ENCODE peak calls at places on chromosomes 4 and X, in six cellular contexts. Y is H1, M is IMR-90, J is trophoblast cell, R is neuronal stem cell, A is mesendoderm. F is an unnamed sample.

GRCh38 chr4:24915121-24915922 is 2.5 kb upstream of the CCDC149 start:
- DNase-seq in Y (no peak), M (no peak), J (no peak), R (no peak), A (peak), F (no peak)

GRCh38 chrX:87468941-87469340 is 48.7 kb upstream of the KLHL4 start:
- DNase-seq in Y (no peak), M (no peak), J (no peak), R (no peak), A (no peak), F (no peak)

GRCh38 chr4:163587867-163588266 is 93.4 kb downstream of the TMA16 start:
- DNase-seq in Y (no peak), M (no peak), J (no peak), R (no peak), A (peak), F (no peak)

GRCh38 chr4:32472918-32473317 is 1752.7 kb downstream of the PCDH7 start:
- DNase-seq in Y (no peak), M (no peak), J (no peak), R (no peak), A (peak), F (no peak)

GRCh38 chr4:46586566-46586965 is 196.6 kb upstream of the GABRA2 start:
- DNase-seq in Y (peak), M (no peak), J (no peak), R (no peak), A (peak), F (no peak)

GRCh38 chr4:109424093-109424818 is 9.4 kb upstream of the SEC24B start:
- DNase-seq in Y (no peak), M (no peak), J (no peak), R (no peak), A (no peak), F (no peak)

GRCh38 chr4:74635074-74635473 is 159.2 kb downstream of the BTC start:
- DNase-seq in Y (no peak), M (no peak), J (no peak), R (no peak), A (no peak), F (no peak)

GRCh38 chr4:142845293-142846070 is 619 bp downstream of the INPP4B start:
- DNase-seq in Y (no peak), M (no peak), J (no peak), R (peak), A (peak), F (peak)

GRCh38 chr4:79253168-79253567 is 72.7 kb downstream of the NAA11 start:
- DNase-seq in Y (no peak), M (no peak), J (no peak), R (no peak), A (no peak), F (no peak)

GRCh38 chr4:180377741-180378140 is 1865.5 kb upstream of the TENM3 start:
- DNase-seq in Y (no peak), M (no peak), J (no peak), R (no peak), A (no peak), F (no peak)

GRCh38 chr4:76996445-76996844 is 46.9 kb downstream of the SEPTIN11 start:
- DNase-seq in Y (no peak), M (no peak), J (no peak), R (no peak), A (no peak), F (no peak)

GRCh38 chrX:126770179-126770578 is 49.4 kb upstream of the PRR32 start:
- DNase-seq in Y (no peak), M (no peak), J (no peak), R (peak), A (peak), F (no peak)

GRCh38 chr4:4866833-4867744 is 7.6 kb downstream of the MSX1 start:
- DNase-seq in Y (no peak), M (no peak), J (no peak), R (no peak), A (peak), F (peak)

GRCh38 chr4:3480528-3481112 is 17.5 kb downstream of the DOK7 start:
- DNase-seq in Y (peak), M (peak), J (peak), R (peak), A (peak), F (peak)

GRCh38 chr4:16227462-16227868 is 1.2 kb upstream of the TAPT1 start:
- DNase-seq in Y (no peak), M (peak), J (no peak), R (peak), A (peak), F (peak)

GRCh38 chr4:89363786-89364185 is 56.2 kb upstream of the GPRIN3 start:
- DNase-seq in Y (no peak), M (no peak), J (no peak), R (no peak), A (no peak), F (no peak)

GRCh38 chr4:48705609-48706008 is 74.5 kb downstream of the FRYL start:
- DNase-seq in Y (no peak), M (no peak), J (no peak), R (no peak), A (no peak), F (no peak)

GRCh38 chr4:24214796-24215195 is 324.9 kb upstream of the PPARGC1A start:
- DNase-seq in Y (no peak), M (no peak), J (no peak), R (no peak), A (no peak), F (no peak)

GRCh38 chr4:57190651-57191481 is 80.7 kb upstream of the IGFBP7 start:
- DNase-seq in Y (peak), M (peak), J (peak), R (peak), A (peak), F (peak)

GRCh38 chr4:4334798-4335520 is 44.9 kb downstream of the ZBTB49 start:
- DNase-seq in Y (peak), M (peak), J (peak), R (peak), A (peak), F (peak)

GRCh38 chr4:142035556-142035955 is 399.2 kb downstream of the IL15 start:
- DNase-seq in Y (no peak), M (peak), J (no peak), R (no peak), A (no peak), F (no peak)

GRCh38 chr4:168679397-168680176 is 182.7 kb downstream of the PALLD start:
- DNase-seq in Y (no peak), M (peak), J (no peak), R (no peak), A (no peak), F (no peak)

GRCh38 chr4:92104506-92104905 is 199.3 kb upstream of the GRID2 start:
- DNase-seq in Y (no peak), M (no peak), J (no peak), R (no peak), A (no peak), F (no peak)

GRCh38 chr4:78057135-78057599 is at the start of gene FRAS1:
- DNase-seq in Y (no peak), M (no peak), J (no peak), R (peak), A (peak), F (peak)

GRCh38 chr4:98905834-98906233 is 23.1 kb downstream of the EIF4E start:
- DNase-seq in Y (no peak), M (peak), J (no peak), R (no peak), A (no peak), F (no peak)

GRCh38 chr4:186700746-186701145 is 22.9 kb downstream of the FAT1 start:
- DNase-seq in Y (no peak), M (peak), J (no peak), R (no peak), A (no peak), F (no peak)

GRCh38 chr4:156496797-156497196 is 474.8 kb downstream of the PDGFC start:
- DNase-seq in Y (no peak), M (peak), J (no peak), R (no peak), A (no peak), F (no peak)

GRCh38 chr4:169239236-169239905 is 31.4 kb downstream of the SH3RF1 start:
- DNase-seq in Y (no peak), M (peak), J (no peak), R (no peak), A (no peak), F (no peak)

DNA sequence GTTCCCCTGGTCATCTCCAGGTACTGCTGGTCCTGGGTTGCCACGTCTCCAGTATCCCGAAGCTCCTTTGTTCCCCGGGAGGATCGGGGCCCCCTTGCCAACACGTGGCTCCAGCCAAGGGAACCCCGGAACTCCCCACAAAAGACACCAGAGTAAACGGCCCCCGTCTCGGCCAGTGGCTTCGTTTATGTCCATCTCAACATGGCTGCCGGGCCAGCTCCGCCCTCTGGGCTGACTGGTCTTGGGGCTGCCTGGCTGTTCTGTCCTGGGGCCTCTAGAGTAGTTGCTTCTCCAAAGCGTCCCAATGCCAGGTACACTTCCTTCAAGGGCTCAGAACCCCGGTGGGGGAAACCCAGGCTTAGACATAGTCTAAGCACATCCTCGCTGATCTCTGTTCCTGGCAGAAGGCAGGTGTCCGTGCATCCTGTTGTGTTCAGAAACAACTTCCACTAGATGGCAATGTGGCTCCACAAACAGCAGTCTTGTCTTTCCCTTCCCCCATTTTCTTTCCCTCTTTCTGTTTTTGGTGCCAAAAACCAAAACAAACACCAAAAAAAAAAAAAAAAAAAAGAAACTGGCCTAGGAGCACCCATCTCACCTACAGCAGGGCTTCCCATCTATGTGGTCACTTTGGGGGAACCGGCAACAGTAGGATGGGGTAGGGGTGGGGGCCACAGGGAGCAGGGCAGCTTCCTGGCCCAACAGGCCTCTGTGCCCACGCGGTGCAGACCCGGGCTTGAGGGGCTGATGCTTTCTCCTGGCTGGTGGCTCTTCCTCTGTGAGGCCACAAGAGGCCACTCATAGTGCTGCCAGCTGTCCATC is 35.3 kb downstream of the NBDY start:
- DNase-seq in Y (no peak), M (peak), J (peak), R (peak), A (peak), F (peak)
- H3K4me3 ChIP-seq in Y (no peak), M (peak), J (no peak), R (peak), A (no peak), F (no peak)

GRCh38 chrX:103376979-103377324 is 614 bp downstream of the BEX3 start:
- DNase-seq in Y (no peak), M (peak), J (no peak), R (no peak), A (peak), F (peak)
- H2BK5ac ChIP-seq in Y (peak), M (peak), J (peak), R (no peak), A (no peak), F (no peak)

GRCh38 chrX:15157624-15158023 is 112.3 kb downstream of the ASB9 start:
- DNase-seq in Y (no peak), M (no peak), J (no peak), R (no peak), A (no peak), F (no peak)
- H3K4me3 ChIP-seq in Y (no peak), M (no peak), J (no peak), R (no peak), A (no peak), F (no peak)

DNA sequence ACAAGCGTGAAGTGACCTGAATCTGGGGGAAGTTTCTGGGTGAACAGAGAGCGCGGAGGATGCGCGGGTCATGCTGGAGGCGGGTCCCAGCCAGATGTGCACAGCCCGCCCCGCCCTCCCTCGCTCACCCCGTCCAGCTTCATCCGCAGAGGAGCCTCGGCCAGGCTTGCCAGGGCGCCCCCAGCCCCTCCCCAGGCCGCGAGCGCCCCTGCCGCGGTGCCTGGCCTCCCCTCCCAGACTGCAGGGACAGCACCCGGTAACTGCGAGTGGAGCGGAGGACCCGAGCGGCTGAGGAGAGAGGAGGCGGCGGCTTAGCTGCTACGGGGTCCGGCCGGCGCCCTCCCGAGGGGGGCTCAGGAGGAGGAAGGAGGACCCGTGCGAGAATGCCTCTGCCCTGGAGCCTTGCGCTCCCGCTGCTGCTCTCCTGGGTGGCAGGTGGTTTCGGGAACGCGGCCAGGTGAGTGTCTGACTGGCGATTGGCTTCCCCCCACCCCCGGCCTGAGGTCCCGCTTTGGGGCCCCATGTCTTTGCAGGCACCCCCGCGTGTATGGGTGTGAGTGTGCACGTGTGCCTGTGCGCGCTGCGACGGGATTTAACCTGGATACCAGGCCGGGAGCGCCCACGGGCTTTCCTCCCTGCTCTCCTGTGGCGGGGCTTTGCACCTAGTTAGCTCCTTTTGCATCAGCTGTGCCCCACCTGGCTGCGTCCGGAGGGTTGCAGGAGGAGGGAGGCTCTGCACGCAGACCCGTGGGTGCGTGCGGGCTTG is at the start of gene EGFL6:
- DNase-seq in Y (no peak), M (no peak), J (no peak), R (no peak), A (peak), F (no peak)
- H2BK5ac ChIP-seq in Y (no peak), M (no peak), J (no peak), R (no peak), A (no peak), F (no peak)

GRCh38 chr4:165207016-165207430 is 338 bp upstream of the KLHL2 start:
- DNase-seq in Y (no peak), M (peak), J (no peak), R (peak), A (peak), F (no peak)

GRCh38 chr4:165208741-165209388 is 1.5 kb downstream of the KLHL2 start:
- DNase-seq in Y (no peak), M (no peak), J (no peak), R (no peak), A (no peak), F (no peak)

GRCh38 chr4:165208322-165208652 is 926 bp downstream of the KLHL2 start:
- DNase-seq in Y (no peak), M (no peak), J (no peak), R (no peak), A (no peak), F (no peak)

GRCh38 chr4:165209796-165210195 is 2.4 kb downstream of the KLHL2 start:
- DNase-seq in Y (no peak), M (no peak), J (no peak), R (no peak), A (no peak), F (no peak)

DNA sequence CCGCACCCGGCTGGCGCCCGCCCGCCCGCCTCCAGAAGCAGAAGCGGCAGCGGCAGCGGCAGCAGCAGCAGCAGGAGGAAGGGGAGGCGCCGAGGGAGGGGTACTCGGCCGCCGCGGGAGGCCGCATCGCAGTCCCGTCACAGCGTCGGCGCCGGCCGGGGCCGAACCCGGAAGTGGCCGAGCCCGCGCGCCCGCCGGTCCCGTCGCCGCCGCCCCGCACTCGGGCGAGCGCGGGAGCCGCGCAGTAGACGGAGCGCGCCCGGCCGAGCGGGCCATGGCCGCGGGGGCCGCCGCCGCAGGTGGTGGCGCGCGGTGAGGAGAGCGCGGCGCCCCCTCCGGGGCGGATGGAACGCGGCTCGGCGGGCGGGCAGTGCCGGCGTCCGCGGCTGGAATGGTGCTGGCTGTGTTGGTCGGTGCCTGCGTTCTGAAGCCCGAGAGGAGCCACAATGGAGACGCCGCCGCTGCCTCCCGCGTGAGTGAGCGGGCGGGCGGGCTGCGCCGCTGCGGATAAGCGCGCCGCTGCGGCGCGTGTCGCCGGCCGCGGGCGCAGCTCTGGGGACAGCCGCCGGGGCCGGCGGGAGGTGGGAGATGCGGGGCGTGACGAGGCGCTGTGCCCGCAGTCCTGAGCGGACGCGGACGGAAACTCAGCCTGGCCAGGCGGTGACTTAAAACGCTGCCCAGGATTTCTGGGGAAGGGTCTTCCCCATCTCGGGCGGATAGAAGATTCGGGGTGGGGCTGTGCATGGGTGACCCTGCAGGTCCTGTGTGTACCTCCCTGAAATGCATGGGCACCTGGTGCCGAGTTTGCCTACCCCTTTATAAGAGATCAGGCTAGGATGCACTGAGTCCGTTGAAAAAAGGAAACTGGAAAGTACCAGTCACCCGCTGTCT is at the start of gene KLHL2:
- DNase-seq in Y (no peak), M (peak), J (peak), R (peak), A (peak), F (peak)
- H3K4me3 ChIP-seq in Y (peak), M (peak), J (peak), R (peak), A (peak), F (peak)

DNA sequence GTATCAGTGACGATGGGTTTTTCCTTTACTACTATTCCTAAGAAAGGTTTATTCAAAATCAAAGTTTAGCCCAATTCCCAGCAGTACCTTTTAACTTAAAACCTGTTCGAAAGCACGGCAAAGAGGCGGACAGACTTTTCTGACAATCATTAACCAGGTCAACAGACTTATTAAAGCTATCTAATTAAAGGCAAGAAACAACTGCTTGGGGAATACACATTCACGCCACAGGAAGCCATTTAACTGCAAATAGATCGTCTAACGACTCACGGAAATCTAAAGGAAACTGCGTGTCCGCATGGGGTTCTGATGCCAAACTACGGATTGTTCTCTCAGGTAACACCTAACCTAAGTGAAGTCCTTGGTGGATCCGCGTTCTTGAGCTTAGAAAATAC is 660 bp upstream of the USP53 start:
- DNase-seq in Y (peak), M (no peak), J (no peak), R (no peak), A (peak), F (no peak)
- H2BK5ac ChIP-seq in Y (peak), M (peak), J (peak), R (no peak), A (peak), F (no peak)

DNA sequence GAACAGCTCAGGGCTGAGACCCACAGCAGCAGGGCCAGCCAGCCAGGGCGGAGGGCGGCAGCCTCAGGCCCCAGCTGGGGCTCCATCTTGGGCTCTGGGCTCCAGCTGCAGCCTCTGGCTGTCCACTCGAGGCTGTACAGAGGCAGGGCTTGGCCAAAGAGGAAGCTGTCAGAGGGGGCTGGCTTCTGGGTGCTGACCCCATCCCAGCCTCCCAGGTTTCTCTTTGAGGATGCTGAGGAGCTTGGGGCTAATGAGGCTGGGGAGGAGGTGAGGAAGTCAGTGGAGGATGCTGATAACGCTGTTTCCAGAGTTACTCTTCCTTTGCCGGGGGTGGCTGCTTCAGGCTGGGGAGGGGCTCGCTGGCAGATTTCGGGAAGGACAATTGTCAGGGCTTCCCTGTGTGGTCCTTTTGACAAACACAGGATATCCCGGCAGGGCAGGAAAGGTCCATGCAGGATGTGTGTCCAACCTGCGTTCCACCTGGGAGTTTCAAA is at the start of gene DIPK2B:
- DNase-seq in Y (no peak), M (no peak), J (no peak), R (no peak), A (no peak), F (no peak)
- H3K4me3 ChIP-seq in Y (no peak), M (no peak), J (no peak), R (no peak), A (no peak), F (no peak)

DNA sequence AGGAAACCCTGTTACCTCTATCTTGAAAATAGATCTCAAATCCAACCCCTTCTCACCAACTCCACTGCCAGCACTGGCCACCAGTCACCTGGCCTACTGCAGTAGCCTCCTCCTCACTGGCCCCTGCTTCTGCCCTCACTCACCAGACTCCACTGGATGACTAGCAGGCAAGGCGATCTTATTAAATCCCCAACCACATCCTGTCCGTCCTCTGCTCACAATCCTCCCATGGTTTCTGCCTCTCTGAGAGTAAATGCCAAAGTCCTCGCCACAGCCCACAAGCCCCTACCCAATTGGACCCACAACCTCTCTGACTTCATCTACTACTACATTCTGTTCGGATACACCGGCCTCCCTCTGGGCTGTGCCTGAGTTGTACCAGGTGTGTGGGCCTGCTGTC is 5.4 kb upstream of the PIM2 start:
- DNase-seq in Y (no peak), M (no peak), J (no peak), R (no peak), A (no peak), F (no peak)
- H2BK5ac ChIP-seq in Y (peak), M (no peak), J (no peak), R (no peak), A (no peak), F (no peak)

GRCh38 chr4:1873291-1873690 is 2.1 kb downstream of the NSD2 start:
- DNase-seq in Y (no peak), M (no peak), J (no peak), R (no peak), A (no peak), F (no peak)
- H3K4me3 ChIP-seq in Y (no peak), M (peak), J (no peak), R (peak), A (no peak), F (no peak)